ENCODE peak calls at places on chromosomes 7 and 10, in five cellular contexts. V is esophagus squamous epithelium, O is Peyer's patch, D is sigmoid colon, Y is ascending aorta. E is an unnamed sample. For H3K4me1, the result is how much of the 10 kb centered on the place peaks cover.

GRCh38 chr7:71325151-71325550 is 193.2 kb downstream of the GALNT17 start:
- DNase-seq in D (no peak), V (no peak), O (no peak), Y (no peak), E (no peak)

GRCh38 chr7:128863433-128863989 is 855 bp downstream of the ATP6V1F start:
- DNase-seq in D (no peak), V (no peak), Y (no peak), O (peak), E (no peak)

GRCh38 chr7:75925717-75926435 is 10.9 kb downstream of the POR start:
- DNase-seq in V (no peak), D (no peak), Y (no peak), O (no peak), E (no peak)

GRCh38 chr7:117715784-117716445 is 157.3 kb downstream of the CTTNBP2 start:
- DNase-seq in D (no peak), V (no peak), O (no peak), Y (no peak), E (no peak)

GRCh38 chr7:79711660-79712059 is 258.2 kb upstream of the MAGI2 start:
- DNase-seq in V (no peak), D (no peak), Y (no peak), O (no peak), E (no peak)

GRCh38 chr7:150901160-150902035 is 49.1 kb downstream of the AOC1 start:
- DNase-seq in Y (no peak), D (no peak), O (peak), V (no peak), E (no peak)

GRCh38 chr7:27910341-27910740 is 170.4 kb downstream of the TAX1BP1 start:
- DNase-seq in V (no peak), O (no peak), Y (no peak), D (no peak), E (no peak)

GRCh38 chr10:1423676-1424253 is 313.6 kb downstream of the ADARB2 start:
- DNase-seq in D (no peak), V (no peak), O (no peak), Y (peak), E (no peak)

GRCh38 chr10:124280916-124281315 is 137.8 kb downstream of the OAT start:
- DNase-seq in D (peak), V (no peak), O (peak), Y (no peak), E (no peak)

GRCh38 chr10:7107287-7107686 is 303.5 kb downstream of the SFMBT2 start:
- DNase-seq in Y (no peak), O (no peak), D (no peak), V (no peak), E (no peak)

GRCh38 chr7:66790219-66790618 is 49.7 kb downstream of the RABGEF1 start:
- DNase-seq in V (no peak), Y (no peak), O (no peak), D (no peak), E (no peak)

GRCh38 chr10:98610855-98611254 is 164.1 kb upstream of the HPS1 start:
- DNase-seq in O (no peak), V (no peak), D (peak), Y (no peak), E (no peak)

GRCh38 chr7:23680417-23681405 is 712 bp downstream of the FAM221A start:
- DNase-seq in D (peak), Y (peak), V (no peak), O (peak), E (no peak)

GRCh38 chr10:70679498-70679897 is 7.2 kb downstream of the ADAMTS14 start:
- DNase-seq in V (no peak), O (no peak), Y (no peak), D (no peak), E (no peak)

GRCh38 chr10:70981171-70981836 is 92.9 kb upstream of the PCBD1 start:
- DNase-seq in V (no peak), O (no peak), D (no peak), Y (no peak), E (no peak)

GRCh38 chr7:32266932-32267475 is 196.8 kb upstream of the PDE1C start:
- DNase-seq in O (no peak), Y (no peak), D (no peak), V (no peak), E (no peak)
- TF ChIP-seq CTCF in O (no peak), Y (no peak), D (no peak), V (no peak), E (no peak)

GRCh38 chr10:103620357-103620749 is 126.8 kb downstream of the NEURL1 start:
- DNase-seq in Y (no peak), V (no peak), D (no peak), O (no peak), E (no peak)

GRCh38 chr10:103622935-103623574 is 129.6 kb downstream of the NEURL1 start:
- DNase-seq in Y (no peak), O (no peak), V (no peak), D (no peak), E (no peak)

GRCh38 chr10:103620891-103621777 is 127.6 kb downstream of the NEURL1 start:
- DNase-seq in O (no peak), Y (no peak), D (no peak), V (no peak), E (no peak)

GRCh38 chr10:103622286-103622685 is 128.8 kb downstream of the NEURL1 start:
- DNase-seq in Y (no peak), V (no peak), D (no peak), O (no peak), E (no peak)

DNA sequence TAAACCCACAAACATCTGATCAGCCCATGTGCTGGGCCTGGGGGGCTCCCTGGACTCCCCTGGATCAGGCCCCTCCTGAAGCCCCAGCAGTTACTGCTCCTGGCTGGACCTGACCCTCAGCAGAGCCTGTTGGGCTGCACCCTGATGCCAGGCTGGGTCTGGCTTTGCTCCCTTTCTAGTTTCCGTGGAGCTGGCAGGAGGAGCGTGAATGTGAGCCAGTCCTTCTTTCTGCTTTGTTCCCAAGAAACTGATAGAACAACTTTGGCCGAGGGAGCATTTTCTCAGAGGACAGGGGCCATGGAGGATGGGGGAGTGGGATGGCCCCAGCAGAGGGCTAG is 128.2 kb downstream of the NEURL1 start:
- DNase-seq in O (no peak), D (no peak), Y (no peak), V (no peak), E (no peak)
- H3K4me1 ChIP-seq in O (under half), D (half or more), Y (under half), V (under half), E (under half)

GRCh38 chr10:89458760-89459159 is 44.4 kb downstream of the IFIT5 start:
- DNase-seq in Y (no peak), O (no peak), D (no peak), V (no peak), E (no peak)

GRCh38 chr10:89454561-89455347 is 40.4 kb downstream of the IFIT5 start:
- DNase-seq in O (no peak), V (no peak), D (no peak), Y (no peak), E (no peak)

GRCh38 chr10:89463846-89464537 is 49.6 kb downstream of the IFIT5 start:
- DNase-seq in O (no peak), V (no peak), Y (no peak), D (no peak), E (no peak)

DNA sequence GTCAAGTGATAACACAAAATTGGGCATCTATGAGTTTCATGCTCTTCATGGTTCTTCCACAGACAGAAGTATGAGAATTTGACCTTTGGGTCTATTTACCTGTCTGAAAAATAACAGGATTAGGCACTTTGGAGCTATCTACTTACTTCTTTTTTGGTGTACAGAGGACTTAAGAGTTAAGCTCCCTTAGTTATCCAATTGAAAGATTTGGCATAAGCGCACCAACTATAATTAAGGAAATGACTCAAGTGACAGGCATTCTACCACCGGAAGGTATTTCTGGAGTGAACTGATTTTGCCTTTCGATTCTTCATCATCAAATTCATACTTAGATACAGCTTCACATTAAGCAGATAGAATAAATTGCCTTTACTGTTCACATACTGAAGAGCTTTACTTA is 43.9 kb downstream of the IFIT5 start:
- DNase-seq in O (no peak), V (no peak), D (no peak), Y (no peak), E (no peak)
- H3K27ac ChIP-seq in O (no peak), V (no peak), D (no peak), Y (peak), E (peak)

DNA sequence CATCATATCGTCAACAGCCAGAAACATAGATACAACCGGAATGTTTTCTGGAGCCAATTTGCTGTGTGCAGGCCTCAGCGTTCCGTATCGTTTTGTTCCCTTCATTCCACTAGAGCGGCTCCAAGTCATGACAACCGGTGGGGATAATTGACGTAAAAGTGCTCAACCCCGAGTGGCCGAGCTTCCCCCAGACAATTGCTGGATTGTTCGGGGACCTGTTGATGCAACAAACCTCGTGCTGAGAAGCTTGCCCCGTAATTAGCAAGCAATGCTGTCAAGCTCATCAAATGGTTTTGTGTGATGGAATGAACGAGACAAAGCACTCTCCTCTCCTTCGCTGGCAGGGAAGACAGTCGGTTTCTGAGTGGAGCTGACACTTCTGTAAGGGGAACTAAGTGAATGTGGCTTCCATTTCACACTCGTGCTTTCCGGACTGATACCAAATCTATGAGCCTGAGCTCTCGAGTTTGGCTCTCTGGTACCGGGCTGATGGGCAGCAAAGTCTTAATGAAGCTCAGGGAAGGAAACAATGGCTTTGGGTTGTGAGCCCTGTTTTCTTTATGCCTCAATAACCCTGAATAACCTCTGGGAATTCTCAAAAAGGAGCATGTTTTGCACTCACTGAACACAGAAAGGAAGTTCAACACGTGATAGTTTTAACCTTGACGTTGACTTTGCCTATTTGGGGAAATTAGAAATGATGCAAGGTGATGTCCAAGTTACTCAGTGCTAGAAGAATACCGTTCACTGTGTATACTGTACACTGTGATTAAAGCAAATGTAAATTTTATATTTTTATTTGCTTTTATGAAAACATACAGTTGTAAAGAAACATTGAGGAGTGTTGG is 220.5 kb downstream of the BAMBI start:
- DNase-seq in Y (no peak), O (no peak), V (no peak), D (no peak), E (no peak)
- TF ChIP-seq CTCF in Y (no peak), O (no peak), V (no peak), D (no peak), E (no peak)

GRCh38 chr7:106344206-106344605 is 59.4 kb upstream of the NAMPT start:
- DNase-seq in Y (no peak), V (no peak), D (no peak), O (no peak), E (no peak)

GRCh38 chr7:106346167-106346677 is 61.4 kb upstream of the NAMPT start:
- DNase-seq in V (no peak), Y (no peak), O (no peak), D (no peak), E (no peak)

GRCh38 chr7:106346678-106347217 is 62.0 kb upstream of the NAMPT start:
- DNase-seq in O (no peak), D (no peak), V (no peak), Y (no peak), E (no peak)

GRCh38 chr7:106344861-106345260 is 60.1 kb upstream of the NAMPT start:
- DNase-seq in O (no peak), D (no peak), Y (no peak), V (no peak), E (no peak)

GRCh38 chr7:106345421-106346166 is 60.8 kb upstream of the NAMPT start:
- DNase-seq in V (no peak), O (no peak), Y (no peak), D (no peak), E (no peak)
- H3K4me1 ChIP-seq in V (under half), O (under half), Y (under half), D (under half), E (under half)

GRCh38 chr10:95295031-95295755 is 4.4 kb upstream of the PDLIM1 start:
- DNase-seq in V (peak), D (peak), Y (no peak), O (peak), E (no peak)
- H3K27ac ChIP-seq in V (peak), D (no peak), Y (peak), O (peak), E (peak)

GRCh38 chr7:54725255-54725654 is 33.8 kb downstream of the SEC61G start:
- DNase-seq in O (no peak), V (no peak), Y (no peak), D (no peak), E (no peak)
- TF ChIP-seq CTCF in O (no peak), V (no peak), Y (no peak), D (no peak), E (no peak)

E was measured in thoracic aorta.